ENCODE peak calls at places on chromosomes 6 and 20, in nine cellular contexts. I is ovary, B is cardiac muscle cell, Q is left ventricle myocardium inferior, X is Peyer's patch, G is dorsolateral prefrontal cortex, O is A673, N is PC-3, S is tibial nerve. Y is an unnamed sample.

GRCh38 chr6:114344216-114344970 is 1.6 kb upstream of the HS3ST5 start:
- DNase-seq in B (no peak), O (no peak), Q (no peak), I (no peak), X (no peak), G (no peak), S (no peak), N (peak), Y (no peak)

GRCh38 chr20:56788041-56788670 is 159.1 kb downstream of the TFAP2C start:
- DNase-seq in O (no peak), S (no peak), I (no peak), B (no peak), X (no peak), N (peak), G (no peak), Q (no peak), Y (peak)

GRCh38 chr6:106823732-106824351 is 150.7 kb downstream of the CD24 start:
- DNase-seq in B (no peak), N (no peak), X (no peak), O (no peak), I (no peak), Q (no peak), S (no peak), G (no peak), Y (no peak)

GRCh38 chr6:30263734-30264133 is 50.5 kb upstream of the TRIM26 start:
- DNase-seq in O (no peak), X (no peak), S (no peak), N (peak), I (no peak), B (no peak), Q (no peak), G (no peak), Y (peak)

GRCh38 chr6:108501559-108501958 is 59.2 kb upstream of the FOXO3 start:
- DNase-seq in G (no peak), X (no peak), Q (no peak), B (no peak), O (no peak), S (no peak), I (no peak), N (peak), Y (peak)

GRCh38 chr20:20211274-20211987 is 156.5 kb upstream of the INSM1 start:
- DNase-seq in N (peak), S (no peak), Q (no peak), O (peak), I (no peak), B (no peak), X (no peak), G (no peak), Y (no peak)

GRCh38 chr6:159871911-159872310 is 18.9 kb upstream of the MAS1 start:
- DNase-seq in B (no peak), N (no peak), Q (no peak), O (no peak), S (no peak), G (no peak), I (no peak), X (no peak), Y (no peak)

GRCh38 chr20:4973330-4974097 is 27.8 kb downstream of the SLC23A2 start:
- DNase-seq in G (no peak), I (peak), O (no peak), Q (peak), N (no peak), B (no peak), X (peak), S (peak), Y (no peak)

GRCh38 chr20:50421356-50422340 is 88.5 kb upstream of the PTPN1 start:
- DNase-seq in N (no peak), X (no peak), G (no peak), I (no peak), B (no peak), O (no peak), Q (no peak), S (no peak), Y (no peak)

GRCh38 chr6:122753688-122754056 is 25.8 kb upstream of the FABP7 start:
- DNase-seq in B (no peak), X (no peak), G (no peak), Q (no peak), I (no peak), N (no peak), S (no peak), O (no peak), Y (no peak)

GRCh38 chr20:51470521-51470875 is 72.0 kb downstream of the NFATC2 start:
- DNase-seq in S (no peak), X (no peak), I (no peak), B (no peak), Q (no peak), G (no peak), O (no peak), N (no peak), Y (no peak)

GRCh38 chr6:52994031-52994788 is 874 bp downstream of the GSTA4 start:
- DNase-seq in S (no peak), I (peak), X (peak), B (peak), N (peak), G (peak), Q (peak), O (peak), Y (peak)

GRCh38 chr6:133055527-133055966 is 185.6 kb upstream of the EYA4 start:
- DNase-seq in S (no peak), B (no peak), X (no peak), G (no peak), O (no peak), N (no peak), Q (no peak), I (no peak), Y (no peak)

GRCh38 chr6:25346064-25346463 is 66.9 kb downstream of the CARMIL1 start:
- DNase-seq in O (no peak), X (no peak), B (no peak), S (no peak), I (no peak), Q (no peak), N (no peak), G (no peak), Y (no peak)

GRCh38 chr20:46132705-46133120 is 14.6 kb downstream of the CD40 start:
- DNase-seq in X (peak), G (peak), Q (peak), B (peak), O (peak), S (peak), N (peak), I (peak), Y (peak)

GRCh38 chr6:27176096-27176495 is 71.4 kb upstream of the PRSS16 start:
- DNase-seq in Q (no peak), O (no peak), G (no peak), B (no peak), N (no peak), I (peak), S (no peak), X (no peak), Y (no peak)

GRCh38 chr6:161019324-161019839 is 27.8 kb downstream of the MAP3K4 start:
- DNase-seq in X (no peak), S (no peak), N (no peak), O (no peak), B (no peak), Q (no peak), G (no peak), I (no peak), Y (no peak)

GRCh38 chr6:161024364-161024920 is 32.9 kb downstream of the MAP3K4 start:
- DNase-seq in Q (no peak), G (no peak), B (no peak), X (no peak), S (no peak), N (no peak), I (no peak), O (no peak), Y (no peak)

GRCh38 chr6:161023316-161023715 is 31.7 kb downstream of the MAP3K4 start:
- DNase-seq in O (no peak), B (no peak), G (no peak), Q (no peak), S (no peak), X (no peak), N (no peak), I (no peak), Y (no peak)

GRCh38 chr6:161021543-161021942 is 30.0 kb downstream of the MAP3K4 start:
- DNase-seq in B (no peak), O (no peak), Q (no peak), S (no peak), N (no peak), G (no peak), I (no peak), X (no peak), Y (no peak)

DNA sequence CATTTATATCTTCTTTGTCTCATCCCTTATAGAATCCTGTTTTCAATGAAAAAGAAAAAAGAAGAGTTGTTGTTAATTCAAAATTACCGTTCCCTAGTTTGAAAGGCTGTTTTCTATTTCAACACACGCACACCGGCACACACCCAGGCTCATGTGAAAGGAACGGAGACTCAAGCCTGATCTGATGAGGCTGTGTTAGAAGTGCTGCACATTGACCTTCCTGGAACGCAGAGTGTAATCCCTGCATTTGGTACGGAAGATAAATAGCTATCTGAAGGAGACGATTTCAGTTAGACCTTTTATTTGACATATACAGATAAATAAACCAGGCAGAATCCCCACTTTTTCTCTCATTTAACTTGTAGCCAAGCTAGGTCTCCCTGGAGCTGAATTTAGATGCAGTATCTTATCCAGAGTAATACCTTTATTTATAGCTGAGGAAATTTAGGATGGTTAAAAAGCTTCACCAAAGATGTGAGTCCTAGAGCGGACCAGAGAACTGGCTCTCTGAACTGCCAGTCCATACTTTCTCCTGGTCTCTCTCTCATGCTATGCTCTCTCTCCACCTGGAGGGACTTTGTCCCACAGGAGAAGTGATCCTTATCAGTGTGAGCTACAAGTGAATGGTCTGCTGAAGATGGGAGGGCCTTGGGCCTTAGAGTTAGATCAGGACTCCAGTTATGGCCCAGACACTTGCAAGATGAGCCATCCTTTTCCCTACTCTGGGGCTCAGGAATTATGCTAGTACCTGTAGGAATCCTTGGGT is 30.6 kb downstream of the MAP3K4 start:
- DNase-seq in Q (no peak), S (no peak), I (no peak), N (no peak), B (no peak), O (no peak), G (no peak), X (no peak), Y (no peak)
- TF ChIP-seq CTCF in Q (no peak), S (no peak), I (no peak), N (no peak), B (no peak), O (no peak), G (no peak), X (no peak), Y (no peak)

DNA sequence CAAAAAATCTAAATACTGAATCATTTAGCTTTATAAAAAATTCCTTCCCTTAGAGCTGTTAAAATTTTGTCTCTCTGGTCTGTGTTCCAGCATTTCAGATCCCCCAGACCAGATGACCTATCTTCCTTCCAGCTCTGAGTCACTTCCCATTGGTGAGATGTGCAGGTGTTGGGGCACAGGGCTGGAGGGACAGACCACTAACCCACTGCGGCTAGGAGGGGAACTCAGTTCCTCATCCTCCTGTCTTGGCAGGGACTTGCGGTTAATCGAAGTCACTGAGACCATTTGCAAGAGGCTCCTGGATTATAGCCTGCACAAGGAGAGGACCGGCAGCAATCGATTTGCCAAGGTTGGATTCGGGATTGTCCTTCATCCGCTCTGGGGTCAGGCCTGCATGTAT is 6.0 kb downstream of the CNPY3 start:
- DNase-seq in O (no peak), X (no peak), N (no peak), G (no peak), S (no peak), I (no peak), Q (no peak), B (no peak), Y (no peak)
- H3K27ac ChIP-seq in O (no peak), X (peak), N (no peak), G (no peak), S (no peak), I (no peak), Q (no peak), B (no peak), Y (peak)

GRCh38 chr20:45044084-45044573 is 56.8 kb downstream of the KCNS1 start:
- DNase-seq in B (peak), I (no peak), S (no peak), O (peak), X (no peak), Q (no peak), G (no peak), N (peak), Y (peak)
- TF ChIP-seq CTCF in B (peak), I (no peak), S (peak), O (peak), X (peak), Q (peak), G (peak), N (peak), Y (peak)

GRCh38 chr6:28709478-28710349 is 184.0 kb downstream of the GPX5 start:
- DNase-seq in X (no peak), O (peak), N (no peak), B (no peak), Q (no peak), I (no peak), S (no peak), G (no peak), Y (no peak)
- H3K27ac ChIP-seq in X (no peak), O (no peak), N (no peak), B (no peak), Q (no peak), I (peak), S (no peak), G (no peak), Y (no peak)

GRCh38 chr6:15148356-15149058 is 97.4 kb upstream of the JARID2 start:
- DNase-seq in B (no peak), G (no peak), O (peak), I (no peak), N (peak), S (no peak), Q (no peak), X (no peak), Y (peak)
- TF ChIP-seq CTCF in B (no peak), G (no peak), O (no peak), I (no peak), N (no peak), S (no peak), Q (no peak), X (no peak), Y (no peak)

GRCh38 chr6:158848441-158848840 is 29.3 kb upstream of the EZR start:
- DNase-seq in G (no peak), X (no peak), N (peak), O (no peak), B (no peak), S (no peak), I (no peak), Q (no peak), Y (no peak)
- H3K27ac ChIP-seq in G (no peak), X (no peak), N (peak), O (no peak), B (no peak), S (no peak), I (no peak), Q (no peak), Y (peak)

DNA sequence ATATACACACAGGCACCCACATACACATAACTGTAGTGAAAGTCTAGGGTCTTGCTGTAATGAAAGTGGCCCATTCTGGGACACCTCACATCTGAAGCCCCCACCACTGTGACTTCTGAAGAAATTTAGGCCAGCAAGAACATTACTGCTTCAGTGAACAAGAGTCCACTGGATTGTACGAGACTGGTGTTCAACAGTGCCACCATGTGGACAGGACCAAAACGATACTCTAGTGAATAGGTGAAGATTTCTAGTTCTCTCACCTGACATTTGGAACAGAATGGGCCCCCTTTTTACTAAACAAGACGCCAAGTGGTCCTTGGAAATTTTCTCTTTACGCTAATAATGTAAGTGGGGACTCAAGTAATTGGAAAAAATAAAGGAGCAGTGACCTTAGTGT is 156.9 kb downstream of the MAFB start:
- DNase-seq in I (no peak), G (no peak), O (peak), X (no peak), S (no peak), Q (no peak), B (no peak), N (no peak), Y (no peak)
- TF ChIP-seq CTCF in I (no peak), G (no peak), O (peak), X (no peak), S (no peak), Q (no peak), B (peak), N (peak), Y (no peak)